ENCODE peak calls at places on chromosomes 1 and 21, in four cellular contexts. O is CD8-positive, alpha-beta memory T cell; P is lower leg skin; W is prostate gland. S is an unnamed sample.

GRCh38 chr1:87478231-87478630 is 149.6 kb downstream of the LMO4 start:
- DNase-seq in O (no peak), W (no peak), P (no peak), S (peak)

GRCh38 chr21:44089001-44089911 is 17.9 kb upstream of the PWP2 start:
- DNase-seq in O (peak), P (peak), W (peak), S (no peak)

GRCh38 chr1:63868220-63868897 is 94.5 kb downstream of the ROR1 start:
- DNase-seq in W (no peak), P (no peak), O (no peak), S (no peak)

GRCh38 chr21:25421327-25422028 is 185.8 kb downstream of the MRPL39 start:
- DNase-seq in O (peak), W (no peak), P (no peak), S (no peak)

GRCh38 chr1:209434066-209434465 is 149.4 kb upstream of the CAMK1G start:
- DNase-seq in W (no peak), P (no peak), O (no peak), S (no peak)

GRCh38 chr1:241902376-241903067 is 54.5 kb downstream of the EXO1 start:
- DNase-seq in O (no peak), P (peak), W (no peak), S (no peak)

GRCh38 chr1:26083246-26083645 is 15.8 kb upstream of the TRIM63 start:
- DNase-seq in W (no peak), P (no peak), O (no peak), S (no peak)

GRCh38 chr1:228737613-228738012 is 2.3 kb downstream of the RHOU start:
- DNase-seq in O (no peak), P (no peak), W (no peak), S (no peak)

GRCh38 chr1:33220701-33221384 is 35.4 kb upstream of the ZNF362 start:
- DNase-seq in O (no peak), W (peak), P (peak), S (no peak)

GRCh38 chr1:9615316-9616063 is 26.8 kb downstream of the TMEM201 start:
- DNase-seq in P (no peak), O (peak), W (no peak), S (peak)

GRCh38 chr1:44543064-44543815 is 131.0 kb downstream of the TMEM53 start:
- DNase-seq in P (no peak), W (no peak), O (no peak), S (no peak)

GRCh38 chr21:35559128-35559831 is 501.0 kb downstream of the SETD4 start:
- DNase-seq in P (no peak), W (no peak), O (no peak), S (no peak)

GRCh38 chr1:69976896-69977295 is 228.5 kb downstream of the LRRC40 start:
- DNase-seq in P (no peak), W (no peak), O (no peak), S (no peak)

GRCh38 chr1:184255560-184255959 is 131.3 kb upstream of the C1orf21 start:
- DNase-seq in P (no peak), O (no peak), W (no peak), S (no peak)

GRCh38 chr1:235073968-235074334 is 54.7 kb downstream of the TOMM20 start:
- DNase-seq in P (no peak), O (no peak), W (peak), S (peak)

DNA sequence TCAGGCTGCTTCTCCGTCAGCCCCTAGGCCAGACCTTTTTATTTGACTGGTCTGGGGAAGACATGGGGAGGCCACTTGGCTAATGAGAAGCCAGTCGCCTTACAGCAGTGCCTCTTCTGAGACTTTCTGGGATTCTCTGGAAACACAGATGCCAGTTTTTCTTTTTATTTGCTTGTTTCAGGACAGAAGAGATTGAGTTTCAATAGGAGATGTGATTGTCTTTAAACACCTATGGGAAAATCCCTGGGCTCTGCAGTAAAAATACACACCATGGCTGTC is 15.4 kb upstream of the BTG2 start:
- DNase-seq in P (no peak), W (no peak), O (no peak), S (no peak)
- H3K4me3 ChIP-seq in P (no peak), W (peak), O (peak), S (no peak)

GRCh38 chr1:41048540-41048939 is 27.0 kb upstream of the SLFNL1 start:
- DNase-seq in O (no peak), P (no peak), W (no peak), S (no peak)

GRCh38 chr1:41041866-41042265 is 20.3 kb upstream of the SLFNL1 start:
- DNase-seq in O (no peak), P (peak), W (no peak), S (no peak)

GRCh38 chr1:41046347-41046775 is 24.8 kb upstream of the SLFNL1 start:
- DNase-seq in P (no peak), O (no peak), W (peak), S (peak)

GRCh38 chr1:41044197-41044596 is 22.7 kb upstream of the SLFNL1 start:
- DNase-seq in O (no peak), W (no peak), P (peak), S (no peak)

GRCh38 chr1:41045740-41046139 is 24.2 kb upstream of the SLFNL1 start:
- DNase-seq in O (no peak), P (peak), W (peak), S (peak)
- H3K4me3 ChIP-seq in O (no peak), P (no peak), W (peak), S (no peak)

GRCh38 chr1:48775817-48776399 is 783 bp downstream of the BEND5 start:
- DNase-seq in O (no peak), W (no peak), P (no peak), S (peak)
- H3K4me3 ChIP-seq in O (peak), W (peak), P (no peak), S (no peak)

GRCh38 chr1:94921977-94922376 is 4.9 kb downstream of the CNN3 start:
- DNase-seq in W (no peak), O (no peak), P (no peak), S (no peak)
- H3K4me3 ChIP-seq in W (no peak), O (no peak), P (no peak), S (no peak)

DNA sequence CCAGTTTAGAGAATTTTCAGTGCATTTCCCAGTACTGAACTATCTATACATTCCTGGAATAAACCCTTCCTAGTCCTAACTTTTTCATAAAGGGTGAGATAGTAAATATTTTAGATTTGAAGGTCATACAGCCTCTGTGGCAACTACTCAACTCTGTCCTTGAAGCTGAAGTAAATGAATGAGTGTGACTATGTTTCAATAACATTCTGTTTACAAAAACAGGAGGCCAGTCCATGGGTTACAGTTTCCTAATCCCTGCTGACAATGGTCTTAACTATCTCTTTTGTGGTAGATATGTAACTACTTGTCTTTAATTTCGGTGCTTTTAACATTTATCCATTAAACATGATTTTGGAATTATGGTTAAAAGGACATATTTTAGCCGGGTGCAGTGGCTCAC is 4.3 kb downstream of the ZNF684 start:
- DNase-seq in O (no peak), P (no peak), W (no peak), S (no peak)
- H3K4me3 ChIP-seq in O (no peak), P (no peak), W (no peak), S (no peak)